ENCODE peak calls at places on chromosomes 3 and 15, in eight cellular contexts. H is cardiac muscle cell, U is kidney, M is caudate nucleus, D is endodermal cell, K is fibroblast of lung, S is H9, I is stomach. J is an unnamed sample.

GRCh38 chr3:50194903-50195500 is 3.6 kb downstream of the GNAT1 start:
- DNase-seq in H (no peak), U (no peak), M (no peak), D (peak), K (no peak), S (peak), I (no peak), J (peak)

GRCh38 chr3:171878441-171879225 is 35.5 kb downstream of the TMEM212 start:
- DNase-seq in H (no peak), U (no peak), M (no peak), D (no peak), K (peak), S (no peak), I (no peak), J (no peak)

GRCh38 chr3:143266936-143267335 is 147.4 kb downstream of the CHST2 start:
- DNase-seq in H (no peak), U (no peak), M (no peak), D (no peak), K (no peak), S (no peak), I (no peak), J (peak)

GRCh38 chr15:29665441-29665985 is 156.8 kb downstream of the TJP1 start:
- DNase-seq in H (no peak), U (no peak), M (no peak), D (no peak), K (no peak), S (no peak), I (no peak), J (no peak)

GRCh38 chr15:59528965-59529402 is 82.6 kb upstream of the GCNT3 start:
- DNase-seq in H (peak), U (peak), M (peak), D (peak), K (peak), S (peak), I (peak), J (peak)

GRCh38 chr15:59688383-59688887 is 685 bp downstream of the BNIP2 start:
- DNase-seq in H (no peak), U (no peak), M (no peak), D (no peak), K (peak), S (no peak), I (no peak), J (no peak)

GRCh38 chr3:138068579-138069174 is 46.7 kb downstream of the DZIP1L start:
- DNase-seq in H (peak), U (peak), M (peak), D (peak), K (peak), S (peak), I (peak), J (peak)

GRCh38 chr3:50405249-50405648 is 45.9 kb upstream of the TMEM115 start:
- DNase-seq in H (peak), U (no peak), M (no peak), D (peak), K (peak), S (peak), I (no peak), J (peak)

GRCh38 chr3:42176635-42177034 is 85.5 kb downstream of the TRAK1 start:
- DNase-seq in H (no peak), U (no peak), M (no peak), D (no peak), K (no peak), S (no peak), I (no peak), J (no peak)

GRCh38 chr3:48157950-48158376 is 30.3 kb downstream of the CDC25A start:
- DNase-seq in H (peak), U (no peak), M (no peak), D (peak), K (peak), S (peak), I (peak), J (peak)

GRCh38 chr15:37009288-37009687 is 91.1 kb downstream of the MEIS2 start:
- DNase-seq in H (no peak), U (no peak), M (no peak), D (no peak), K (no peak), S (no peak), I (no peak), J (no peak)

GRCh38 chr3:189710620-189711388 is 79.6 kb downstream of the TP63 start:
- DNase-seq in H (no peak), U (peak), M (no peak), D (no peak), K (peak), S (peak), I (no peak), J (no peak)

GRCh38 chr3:31343075-31343474 is 189.7 kb upstream of the STT3B start:
- DNase-seq in H (no peak), U (no peak), M (no peak), D (no peak), K (peak), S (no peak), I (no peak), J (no peak)

GRCh38 chr3:58422756-58423324 is 10.8 kb downstream of the PDHB start:
- DNase-seq in H (peak), U (no peak), M (no peak), D (no peak), K (peak), S (no peak), I (no peak), J (no peak)

GRCh38 chr3:141305436-141305835 is 62.9 kb upstream of the ZBTB38 start:
- DNase-seq in H (no peak), U (no peak), M (no peak), D (no peak), K (peak), S (no peak), I (no peak), J (no peak)

GRCh38 chr3:17207979-17208378 is 323.2 kb downstream of the PLCL2 start:
- DNase-seq in H (no peak), U (no peak), M (no peak), D (no peak), K (no peak), S (no peak), I (no peak), J (no peak)

GRCh38 chr3:46925585-46925934 is 48.0 kb downstream of the PTH1R start:
- DNase-seq in H (no peak), U (peak), M (no peak), D (no peak), K (no peak), S (no peak), I (no peak), J (no peak)

GRCh38 chr15:32718082-32718821 is 448 bp downstream of the GREM1 start:
- DNase-seq in H (peak), U (no peak), M (no peak), D (peak), K (peak), S (peak), I (no peak), J (no peak)

GRCh38 chr15:79682851-79683288 is 213.9 kb downstream of the MTHFS start:
- DNase-seq in H (no peak), U (no peak), M (no peak), D (no peak), K (peak), S (no peak), I (no peak), J (no peak)

DNA sequence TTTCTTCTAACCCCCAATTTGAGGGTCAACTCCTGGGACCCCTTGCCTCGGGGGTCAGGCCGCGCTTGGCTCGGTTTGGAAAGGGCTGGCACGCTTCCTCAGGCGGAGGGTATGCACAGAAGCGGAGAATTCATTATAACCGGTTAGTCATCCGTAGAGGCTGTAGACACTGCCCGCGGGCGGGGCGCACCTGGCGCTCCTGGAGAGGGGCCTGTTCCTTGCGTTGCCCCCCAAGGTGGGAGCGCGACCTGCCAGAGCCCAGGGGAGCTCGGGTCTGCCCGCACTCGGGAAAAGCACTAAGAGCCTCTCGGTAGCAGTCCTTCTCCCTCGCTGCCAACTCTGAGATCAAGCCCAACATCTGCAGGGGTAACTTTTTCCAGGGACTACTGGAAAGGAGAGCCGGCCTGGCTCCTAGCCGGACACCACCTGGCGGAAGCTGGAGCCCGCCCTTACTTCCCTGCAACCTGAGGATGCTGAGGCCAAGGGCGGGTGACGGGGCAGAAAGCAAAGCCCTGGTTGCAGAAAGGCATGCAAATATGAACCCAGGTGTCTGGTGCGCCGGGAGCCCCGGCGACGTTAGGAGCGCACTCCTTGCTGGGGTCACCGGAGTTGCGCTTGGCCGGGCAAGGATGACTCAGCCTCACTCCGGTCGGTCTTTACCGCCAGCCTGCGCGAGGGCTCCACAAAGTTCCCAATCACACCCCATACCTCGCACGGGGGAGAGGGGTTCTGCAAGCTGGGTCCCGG is 1.5 kb upstream of the CACNA2D3 start:
- DNase-seq in H (peak), U (peak), M (no peak), D (peak), K (no peak), S (peak), I (peak), J (no peak)
- H3K27ac ChIP-seq in H (no peak), U (no peak), M (no peak), D (no peak), K (no peak), S (no peak), I (no peak), J (no peak)

GRCh38 chr3:112593258-112593657 is 31.4 kb downstream of the SLC35A5 start:
- DNase-seq in H (no peak), U (no peak), M (no peak), D (no peak), K (no peak), S (no peak), I (no peak), J (no peak)

GRCh38 chr3:112602217-112602838 is 38.6 kb downstream of the CCDC80 start:
- DNase-seq in H (no peak), U (no peak), M (no peak), D (no peak), K (no peak), S (no peak), I (no peak), J (no peak)

GRCh38 chr3:112597945-112598344 is 36.1 kb downstream of the SLC35A5 start:
- DNase-seq in H (no peak), U (no peak), M (no peak), D (no peak), K (no peak), S (no peak), I (no peak), J (no peak)

GRCh38 chr3:112594856-112595255 is 33.0 kb downstream of the SLC35A5 start:
- DNase-seq in H (peak), U (no peak), M (no peak), D (no peak), K (no peak), S (no peak), I (no peak), J (no peak)

DNA sequence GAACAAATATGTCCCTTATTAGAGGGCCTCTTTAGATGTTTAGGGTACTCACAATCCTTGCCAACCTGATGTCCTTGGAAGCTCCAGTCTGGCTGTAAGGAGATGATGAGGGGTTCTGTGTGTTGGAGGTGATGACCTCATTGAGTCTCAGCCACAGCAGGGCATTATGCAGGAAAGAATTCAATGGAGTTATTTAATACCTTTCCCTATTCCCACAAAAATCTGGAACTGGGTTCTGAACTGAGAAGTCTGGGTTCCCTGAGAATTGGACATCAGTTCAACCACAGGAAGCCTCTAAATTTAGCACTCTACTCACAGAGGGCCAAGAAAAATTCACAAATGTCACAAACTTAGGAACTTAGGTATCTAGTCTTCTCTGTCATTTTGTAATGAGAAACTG is 36.9 kb downstream of the SLC35A5 start:
- DNase-seq in H (no peak), U (no peak), M (no peak), D (no peak), K (no peak), S (no peak), I (no peak), J (no peak)
- H3K27ac ChIP-seq in H (no peak), U (no peak), M (no peak), D (no peak), K (no peak), S (no peak), I (no peak), J (no peak)

GRCh38 chr3:12753275-12754028 is 5.6 kb downstream of the TMEM40 start:
- DNase-seq in H (no peak), U (no peak), M (no peak), D (no peak), K (no peak), S (no peak), I (no peak), J (no peak)
- H3K27ac ChIP-seq in H (no peak), U (no peak), M (no peak), D (no peak), K (no peak), S (no peak), I (no peak), J (no peak)

GRCh38 chr3:12479919-12480425 is 4.3 kb upstream of the TSEN2 start:
- DNase-seq in H (peak), U (no peak), M (no peak), D (peak), K (peak), S (peak), I (peak), J (peak)
- H3K27ac ChIP-seq in H (no peak), U (no peak), M (no peak), D (no peak), K (no peak), S (no peak), I (no peak), J (peak)

GRCh38 chr3:195063596-195064193 is 207.3 kb downstream of the XXYLT1 start:
- DNase-seq in H (no peak), U (peak), M (no peak), D (no peak), K (no peak), S (no peak), I (peak), J (no peak)
- H3K27ac ChIP-seq in H (no peak), U (no peak), M (no peak), D (no peak), K (no peak), S (no peak), I (no peak), J (no peak)

J was measured in DND-41.